ENCODE peak calls at places on chromosome 16, in eight cellular contexts. R is IMR-90, P is neural progenitor cell, H is mesenchymal stem cell, C is K562, D is PC-3, N is GM23248, M is SK-N-SH. K is an unnamed sample.
A peak's percentile ranks its signal among the peaks of the same experiment; 100 is the strongest.

GRCh38 chr16:70610273-70611223 is 35.8 kb upstream of the IL34 start:
- DNase-seq in R (no peak), P (no peak), H (no peak), C (no peak), D (no peak), N (no peak), M (no peak), K (no peak)

GRCh38 chr16:20768121-20768520 is 4.3 kb downstream of the ACSM3 start:
- DNase-seq in R (no peak), P (no peak), H (no peak), C (no peak), D (no peak), N (no peak), M (no peak), K (no peak)

GRCh38 chr16:69893086-69893485 is 58.0 kb upstream of the CLEC18A start:
- DNase-seq in R (no peak), P (no peak), H (no peak), C (no peak), D (no peak), N (no peak), M (no peak), K (no peak)

GRCh38 chr16:30139895-30140481 is 17.0 kb upstream of the MAPK3 start:
- DNase-seq in R (no peak), P (no peak), H (no peak), C (peak; percentile 15), D (no peak), N (no peak), M (no peak), K (no peak)

GRCh38 chr16:77789085-77789611 is 784 bp downstream of the VAT1L start:
- DNase-seq in R (no peak), P (peak; percentile 44), H (no peak), C (no peak), D (no peak), N (peak; percentile 40), M (peak; percentile 47), K (no peak)

GRCh38 chr16:69909760-69910159 is 41.4 kb upstream of the CLEC18A start:
- DNase-seq in R (no peak), P (no peak), H (no peak), C (no peak), D (peak; percentile 35), N (no peak), M (no peak), K (no peak)

GRCh38 chr16:23359092-23359760 is 57.1 kb downstream of the SCNN1B start:
- DNase-seq in R (peak; percentile 5), P (no peak), H (no peak), C (no peak), D (no peak), N (peak; percentile 17), M (no peak), K (no peak)

GRCh38 chr16:3488801-3489200 is 6.5 kb downstream of the C16orf90 start:
- DNase-seq in R (no peak), P (no peak), H (no peak), C (no peak), D (no peak), N (no peak), M (no peak), K (no peak)

GRCh38 chr16:58119509-58119845 is 9.7 kb downstream of the CFAP20 start:
- DNase-seq in R (no peak), P (no peak), H (no peak), C (no peak), D (no peak), N (no peak), M (no peak), K (no peak)

GRCh38 chr16:3935921-3936320 is 55.4 kb upstream of the CREBBP start:
- DNase-seq in R (no peak), P (no peak), H (no peak), C (no peak), D (no peak), N (no peak), M (no peak), K (no peak)

GRCh38 chr16:2708290-2708639 is 11.8 kb downstream of the PRSS27 start:
- DNase-seq in R (no peak), P (no peak), H (no peak), C (no peak), D (no peak), N (no peak), M (no peak), K (no peak)

GRCh38 chr16:76729525-76729924 is 452.3 kb downstream of the CNTNAP4 start:
- DNase-seq in R (no peak), P (no peak), H (peak; percentile 16), C (no peak), D (peak; percentile 78), N (no peak), M (no peak), K (no peak)

GRCh38 chr16:5025171-5025632 is 8.5 kb downstream of the NAGPA start:
- DNase-seq in R (no peak), P (peak; percentile 86), H (no peak), C (peak; percentile 55), D (no peak), N (peak; percentile 16), M (no peak), K (no peak)

GRCh38 chr16:87360862-87361610 is 22.5 kb downstream of the FBXO31 start:
- DNase-seq in R (no peak), P (peak; percentile 0), H (no peak), C (no peak), D (no peak), N (no peak), M (no peak), K (no peak)

GRCh38 chr16:58269526-58269925 is 25.3 kb downstream of the PRSS54 start:
- DNase-seq in R (peak; percentile 40), P (no peak), H (peak; percentile 6), C (no peak), D (no peak), N (no peak), M (no peak), K (peak; percentile 24)

GRCh38 chr16:56415849-56416248 is 9.5 kb downstream of the AMFR start:
- DNase-seq in R (no peak), P (no peak), H (no peak), C (no peak), D (no peak), N (no peak), M (no peak), K (no peak)
- H3K4me2 ChIP-seq in R (no peak overlapping the region), P (no peak overlapping the region), H (no peak overlapping the region), C (no peak overlapping the region), D (no peak overlapping the region), N (no peak overlapping the region), M (no peak overlapping the region), K (no peak overlapping the region)

GRCh38 chr16:14629919-14630619 is at the start of gene PARN:
- DNase-seq in R (peak; percentile 96), P (peak; percentile 98), H (peak; percentile 98), C (peak; percentile 98), D (peak; percentile 93), N (peak; percentile 99), M (peak; percentile 98), K (peak; percentile 97)

GRCh38 chr16:14635394-14636145 is 2.8 kb downstream of the BFAR start:
- DNase-seq in R (no peak), P (peak; percentile 41), H (no peak), C (no peak), D (no peak), N (no peak), M (no peak), K (no peak)

GRCh38 chr16:14629612-14629918 is 495 bp downstream of the PARN start:
- DNase-seq in R (no peak), P (no peak), H (peak; percentile 23), C (no peak), D (no peak), N (peak; percentile 50), M (no peak), K (peak; percentile 5)

GRCh38 chr16:14632693-14633569 is at the start of gene BFAR:
- DNase-seq in R (peak; percentile 93), P (peak; percentile 98), H (peak; percentile 97), C (peak; percentile 98), D (peak; percentile 92), N (peak; percentile 97), M (peak; percentile 94), K (peak; percentile 96)

DNA sequence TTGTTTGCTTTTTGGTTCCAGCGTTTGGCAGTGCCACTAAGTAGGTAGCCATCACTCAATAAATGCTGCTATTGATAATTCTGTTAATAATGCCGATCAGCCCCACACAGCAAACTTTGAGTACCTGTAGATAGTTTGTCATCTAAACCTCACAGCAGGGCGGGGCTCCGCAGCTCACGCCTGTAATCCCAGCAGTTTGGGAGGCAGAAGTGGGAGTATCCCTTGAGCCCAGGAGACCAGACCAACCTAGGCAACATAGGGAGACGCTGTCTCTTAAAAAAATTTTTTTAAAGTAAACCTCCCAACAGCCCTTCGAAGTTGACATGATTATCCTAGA is 1.6 kb downstream of the BFAR start:
- DNase-seq in R (no peak), P (peak; percentile 6), H (no peak), C (no peak), D (no peak), N (no peak), M (no peak), K (no peak)
- H3K27ac ChIP-seq in R (no peak overlapping the region), P (no peak overlapping the region), H (no peak overlapping the region), C (peak overlapping the region; percentile 2), D (no peak overlapping the region), N (peak overlapping the region; percentile 88), M (peak overlapping the region; percentile 90), K (no peak overlapping the region)

DNA sequence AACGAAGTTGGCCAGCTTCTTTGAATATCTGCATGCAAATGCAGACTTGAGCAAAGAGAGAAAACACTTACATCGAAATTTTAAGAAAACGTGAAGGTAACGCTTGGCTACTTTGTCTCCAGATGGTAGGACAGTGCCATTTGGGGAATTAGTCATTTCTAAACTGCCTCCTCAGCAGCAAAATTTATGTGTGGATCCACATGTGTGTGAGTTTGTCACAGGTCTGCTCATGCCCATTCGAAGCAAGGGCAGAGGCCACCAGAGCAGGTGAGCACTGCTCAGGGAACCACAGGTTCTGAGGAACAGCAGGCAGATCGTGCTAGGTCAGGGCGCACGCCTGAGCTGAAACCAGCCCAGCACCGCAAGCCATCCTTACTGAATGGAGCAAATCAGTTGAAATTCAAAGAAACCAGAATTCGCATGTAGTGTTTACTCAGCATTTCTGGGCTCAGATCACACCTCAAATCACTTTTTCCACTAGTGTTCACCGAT is 80.1 kb downstream of the SOCS1 start:
- DNase-seq in R (no peak), P (no peak), H (no peak), C (no peak), D (no peak), N (no peak), M (no peak), K (no peak)
- H3K4me1 ChIP-seq in R (no peaks in the 10 kb centered on the region), P (no peaks in the 10 kb centered on the region), H (peaks cover 4% of the 10 kb centered on the region), C (peaks cover 7% of the 10 kb centered on the region), D (peaks cover 4% of the 10 kb centered on the region), N (no peaks in the 10 kb centered on the region), M (no peaks in the 10 kb centered on the region), K (no peaks in the 10 kb centered on the region)

GRCh38 chr16:11791144-11791828 is 5.8 kb downstream of the ZC3H7A start:
- DNase-seq in R (no peak), P (peak; percentile 22), H (no peak), C (no peak), D (no peak), N (no peak), M (no peak), K (no peak)

GRCh38 chr16:11794991-11795886 is 1.8 kb downstream of the ZC3H7A start:
- DNase-seq in R (no peak), P (no peak), H (no peak), C (peak; percentile 35), D (no peak), N (peak; percentile 35), M (no peak), K (peak; percentile 54)

GRCh38 chr16:11794447-11794846 is 2.6 kb downstream of the ZC3H7A start:
- DNase-seq in R (no peak), P (no peak), H (no peak), C (no peak), D (no peak), N (no peak), M (no peak), K (no peak)

GRCh38 chr16:11793840-11794239 is 3.2 kb downstream of the ZC3H7A start:
- DNase-seq in R (no peak), P (no peak), H (no peak), C (peak; percentile 73), D (no peak), N (peak; percentile 43), M (no peak), K (no peak)

GRCh38 chr16:11792404-11793260 is 4.4 kb downstream of the ZC3H7A start:
- DNase-seq in R (no peak), P (no peak), H (no peak), C (no peak), D (no peak), N (no peak), M (no peak), K (no peak)
- H3K4me2 ChIP-seq in R (no peak overlapping the region), P (no peak overlapping the region), H (no peak overlapping the region), C (no peak overlapping the region), D (no peak overlapping the region), N (no peak overlapping the region), M (no peak overlapping the region), K (no peak overlapping the region)